ENCODE peak calls at places on chromosomes 12 and 14, in four cellular contexts. H is neural crest cell, S is GM20000, Q is ovary. A is an unnamed sample.

GRCh38 chr12:110012137-110012536 is 12.9 kb downstream of the ANKRD13A start:
- DNase-seq in H (no peak), S (no peak), Q (no peak), A (peak; percentile 41)

GRCh38 chr14:105570482-105570881 is 44.1 kb downstream of the TMEM121 start:
- DNase-seq in H (no peak), S (no peak), Q (no peak), A (no peak)

GRCh38 chr12:2052861-2053674 is at the start of gene CACNA1C:
- DNase-seq in H (peak; percentile 46), S (peak; percentile 67), Q (peak; percentile 47), A (peak; percentile 69)

GRCh38 chr14:51318777-51319176 is 78.7 kb downstream of the TMX1 start:
- DNase-seq in H (no peak), S (no peak), Q (no peak), A (no peak)

GRCh38 chr14:52701223-52701622 is 5.8 kb upstream of the PSMC6 start:
- DNase-seq in H (no peak), S (no peak), Q (no peak), A (no peak)

GRCh38 chr12:128076188-128076587 is 190.8 kb upstream of the TMEM132C start:
- DNase-seq in H (no peak), S (no peak), Q (no peak), A (no peak)

GRCh38 chr14:24411468-24412454 is 13.0 kb downstream of the NYNRIN start:
- DNase-seq in H (no peak), S (peak; percentile 73), Q (no peak), A (peak; percentile 80)

GRCh38 chr12:51911788-51912711 is 4.7 kb downstream of the ACVRL1 start:
- DNase-seq in H (no peak), S (no peak), Q (no peak), A (no peak)

GRCh38 chr14:74478996-74479635 is 14.0 kb downstream of the NPC2 start:
- DNase-seq in H (no peak), S (no peak), Q (no peak), A (no peak)

GRCh38 chr12:108788076-108788782 is 56.9 kb upstream of the CORO1C start:
- DNase-seq in H (no peak), S (no peak), Q (no peak), A (no peak)

GRCh38 chr12:5944688-5945070 is 380 bp downstream of the ANO2 start:
- DNase-seq in H (no peak), S (no peak), Q (no peak), A (no peak)

GRCh38 chr14:68509188-68509953 is 283.5 kb downstream of the ZFP36L1 start:
- DNase-seq in H (no peak), S (no peak), Q (no peak), A (no peak)

GRCh38 chr14:68511727-68512047 is 281.2 kb downstream of the ZFP36L1 start:
- DNase-seq in H (no peak), S (no peak), Q (no peak), A (no peak)

GRCh38 chr14:68512088-68512487 is 280.8 kb downstream of the ZFP36L1 start:
- DNase-seq in H (no peak), S (no peak), Q (peak; percentile 58), A (no peak)

GRCh38 chr14:68510201-68510600 is 282.7 kb downstream of the ZFP36L1 start:
- DNase-seq in H (no peak), S (no peak), Q (peak; percentile 55), A (no peak)

GRCh38 chr14:68510951-68511726 is 281.7 kb downstream of the ZFP36L1 start:
- DNase-seq in H (no peak), S (no peak), Q (no peak), A (no peak)
- TF ChIP-seq CTCF in H (no peak), S (no peak), Q (no peak), A (no peak)

GRCh38 chr12:62581288-62582064 is 114.8 kb downstream of the MON2 start:
- DNase-seq in H (no peak), S (peak; percentile 38), Q (no peak), A (peak; percentile 38)
- TF ChIP-seq CTCF in H (peak; percentile 77), S (peak; percentile 37), Q (peak; percentile 71), A (peak; percentile 58)

GRCh38 chr12:107320031-107320928 is 226.9 kb upstream of the CRY1 start:
- DNase-seq in H (no peak), S (peak; percentile 33), Q (no peak), A (peak; percentile 34)

GRCh38 chr12:107318804-107319535 is 225.6 kb upstream of the CRY1 start:
- DNase-seq in H (peak; percentile 32), S (peak; percentile 38), Q (no peak), A (peak; percentile 36)

GRCh38 chr12:107319536-107320030 is 226.2 kb upstream of the CRY1 start:
- DNase-seq in H (no peak), S (no peak), Q (no peak), A (peak; percentile 30)

GRCh38 chr12:107318554-107318803 is 225.1 kb upstream of the CRY1 start:
- DNase-seq in H (no peak), S (no peak), Q (no peak), A (no peak)

DNA sequence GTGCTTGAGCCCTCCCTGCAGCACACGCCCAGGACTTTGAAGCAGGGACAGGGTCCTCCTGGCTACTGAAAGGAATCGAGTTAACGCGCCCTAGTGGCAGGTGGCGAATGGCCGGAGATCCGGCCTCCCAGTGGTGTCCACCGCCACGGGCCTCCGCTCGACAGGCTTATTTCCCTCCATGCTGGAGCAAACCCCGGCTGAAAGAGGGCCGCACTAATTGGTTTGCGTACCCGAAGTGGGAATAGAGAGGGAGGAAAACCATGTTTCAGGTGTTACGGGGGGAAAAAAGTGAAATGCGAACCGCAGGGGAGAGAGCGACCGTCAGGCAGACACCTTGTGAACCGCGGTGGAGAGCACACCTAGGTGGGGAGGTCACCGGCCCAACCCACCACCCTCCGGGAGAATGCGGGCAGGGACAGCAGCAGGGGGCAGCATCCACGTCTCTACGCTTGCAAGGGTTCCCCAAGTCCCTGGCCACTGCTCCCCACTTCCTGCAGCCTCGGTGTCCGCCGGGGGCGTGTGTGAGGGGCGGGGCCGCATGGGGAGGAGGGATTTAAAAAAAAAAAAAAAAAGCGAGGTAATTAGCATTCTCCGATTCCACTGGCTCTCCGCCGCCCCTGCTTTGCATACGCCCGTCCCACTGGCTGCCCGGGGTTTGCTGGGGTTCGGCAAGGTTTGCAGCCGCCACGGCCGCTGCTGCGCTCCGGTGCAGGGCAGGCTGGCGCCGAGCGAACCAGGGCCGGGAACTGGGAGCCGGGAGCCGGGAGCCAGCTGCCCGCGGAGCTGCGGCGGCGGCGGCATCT is 224.6 kb upstream of the CRY1 start:
- DNase-seq in H (peak; percentile 72), S (peak; percentile 41), Q (no peak), A (peak; percentile 81)
- TF ChIP-seq CTCF in H (peak; percentile 59), S (no peak), Q (no peak), A (no peak)

GRCh38 chr14:60164717-60165546 is at the start of gene DHRS7:
- DNase-seq in H (peak; percentile 71), S (peak; percentile 88), Q (peak; percentile 75), A (peak; percentile 87)
- TF ChIP-seq CTCF in H (peak; percentile 56), S (peak; percentile 20), Q (no peak), A (peak; percentile 63)

GRCh38 chr12:121917950-121918678 is at the start of gene CFAP251:
- DNase-seq in H (peak; percentile 79), S (peak; percentile 96), Q (peak; percentile 30), A (peak; percentile 95)
- TF ChIP-seq CTCF in H (peak; percentile 68), S (peak; percentile 50), Q (no peak), A (peak; percentile 57)